ENCODE peak calls at places on chromosomes 11 and 22, in ten cellular contexts. M is PC-9; P is tibial nerve; V is upper lobe of right lung; J is prostate gland; N is brain microvascular endothelial cell; C is CD8-positive, alpha-beta T cell; W is heart right ventricle; R is cardiac muscle cell; O is ovary. Y is an unnamed sample.

GRCh38 chr11:8777907-8778767 is 95.5 kb downstream of the RPL27A start:
- DNase-seq in V (no peak), C (no peak), P (no peak), R (no peak), J (no peak), N (no peak), M (no peak), O (peak; percentile 78), W (peak; percentile 62), Y (no peak)

GRCh38 chr11:76604652-76605241 is 65.8 kb downstream of the LRRC32 start:
- DNase-seq in R (no peak), M (no peak), J (no peak), V (no peak), O (peak; percentile 82), N (no peak), C (no peak), W (peak; percentile 68), P (no peak), Y (peak; percentile 35)

GRCh38 chr11:2790581-2790925 is 90.8 kb upstream of the KCNQ1OT1 start:
- DNase-seq in N (no peak), O (peak; percentile 16), R (no peak), J (no peak), M (no peak), P (no peak), V (peak; percentile 50), W (no peak), C (no peak), Y (no peak)

GRCh38 chr11:100403817-100404216 is 283.3 kb upstream of the ARHGAP42 start:
- DNase-seq in N (peak; percentile 59), C (no peak), J (no peak), R (peak; percentile 42), W (no peak), P (no peak), O (no peak), M (no peak), V (no peak), Y (no peak)

GRCh38 chr22:38549106-38549884 is 20.7 kb downstream of the DMC1 start:
- DNase-seq in R (no peak), P (no peak), V (no peak), N (no peak), M (peak; percentile 61), J (peak; percentile 11), C (no peak), O (no peak), W (no peak), Y (no peak)

GRCh38 chr11:129946256-129946655 is 50.9 kb upstream of the NFRKB start:
- DNase-seq in R (no peak), M (no peak), N (no peak), V (no peak), J (no peak), W (no peak), P (no peak), C (no peak), O (no peak), Y (no peak)

GRCh38 chr22:17596226-17596625 is 32.3 kb downstream of the ATP6V1E1 start:
- DNase-seq in W (no peak), P (no peak), O (no peak), J (no peak), V (peak; percentile 40), C (no peak), R (no peak), M (no peak), N (no peak), Y (no peak)

GRCh38 chr11:114846040-114846791 is 167.9 kb downstream of the NXPE2 start:
- DNase-seq in V (no peak), P (no peak), R (no peak), M (no peak), N (no peak), O (no peak), C (no peak), W (peak; percentile 56), J (no peak), Y (peak; percentile 15)

GRCh38 chr11:28673687-28674431 is 565.7 kb downstream of the METTL15 start:
- DNase-seq in N (no peak), M (peak; percentile 46), O (no peak), W (no peak), V (no peak), C (no peak), P (no peak), J (no peak), R (no peak), Y (no peak)

GRCh38 chr11:48078661-48079060 is 98.3 kb downstream of the PTPRJ start:
- DNase-seq in R (no peak), N (no peak), P (no peak), M (no peak), J (no peak), O (no peak), V (no peak), W (no peak), C (no peak), Y (no peak)
- H3K27ac ChIP-seq in R (no peak overlapping the region), N (no peak overlapping the region), P (no peak overlapping the region), M (no peak overlapping the region), J (no peak overlapping the region), O (no peak overlapping the region), V (no peak overlapping the region), W (no peak overlapping the region), C (no peak overlapping the region), Y (no peak overlapping the region)

GRCh38 chr11:69463181-69463891 is 18.1 kb upstream of the LINC01488 start:
- DNase-seq in M (no peak), R (no peak), C (no peak), N (peak; percentile 65), J (no peak), P (no peak), V (no peak), O (no peak), W (peak; percentile 57), Y (no peak)
- H3K27ac ChIP-seq in M (no peak overlapping the region), R (no peak overlapping the region), C (no peak overlapping the region), N (no peak overlapping the region), J (no peak overlapping the region), P (peak overlapping the region; percentile 76), V (no peak overlapping the region), O (no peak overlapping the region), W (peak overlapping the region; percentile 18), Y (no peak overlapping the region)

GRCh38 chr11:27353593-27354358 is 9.2 kb downstream of the CCDC34 start:
- DNase-seq in W (no peak), R (no peak), V (no peak), O (no peak), M (no peak), P (no peak), J (no peak), N (no peak), C (no peak), Y (no peak)

GRCh38 chr11:27355575-27356104 is 7.4 kb downstream of the CCDC34 start:
- DNase-seq in V (no peak), M (no peak), C (no peak), W (no peak), P (no peak), J (no peak), N (no peak), R (no peak), O (no peak), Y (no peak)

GRCh38 chr11:27356624-27357222 is 6.3 kb downstream of the CCDC34 start:
- DNase-seq in J (no peak), R (no peak), N (no peak), V (no peak), M (no peak), W (no peak), C (no peak), O (no peak), P (no peak), Y (no peak)

GRCh38 chr11:27352781-27353180 is 10.2 kb downstream of the CCDC34 start:
- DNase-seq in W (no peak), V (no peak), M (no peak), R (no peak), C (no peak), N (no peak), P (no peak), J (no peak), O (no peak), Y (no peak)

DNA sequence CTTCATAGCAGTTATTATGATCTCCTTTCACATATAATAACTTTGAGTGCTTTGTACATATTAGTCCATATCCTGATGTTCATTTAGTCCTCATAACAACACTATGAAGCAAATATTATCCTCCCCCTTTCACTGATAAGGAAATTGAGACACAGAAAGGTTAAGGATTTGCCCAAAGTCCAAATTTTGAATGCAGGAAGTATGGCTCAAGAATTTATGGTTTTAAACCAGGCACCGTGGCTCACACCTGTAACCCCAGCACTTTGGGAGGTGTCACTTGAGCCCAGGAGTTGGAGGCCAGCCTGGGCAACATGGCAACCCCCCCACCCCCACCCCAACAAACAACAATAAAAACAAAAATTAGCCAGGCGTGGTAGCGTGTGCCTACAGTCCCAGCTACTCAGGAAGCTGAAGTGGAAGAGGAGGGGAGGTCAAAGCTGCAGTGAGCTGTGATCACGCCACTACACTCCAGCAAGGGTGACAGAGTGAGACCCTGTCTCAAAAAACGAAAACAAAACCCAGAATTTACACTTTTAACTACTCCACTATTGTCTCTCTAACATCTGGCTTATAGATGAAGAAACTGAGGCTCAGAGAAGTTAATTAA is 8.6 kb downstream of the CCDC34 start:
- DNase-seq in N (no peak), C (no peak), M (no peak), R (no peak), V (no peak), P (no peak), O (no peak), W (no peak), J (no peak), Y (no peak)
- H3K27ac ChIP-seq in N (no peak overlapping the region), C (no peak overlapping the region), M (no peak overlapping the region), R (peak overlapping the region; percentile 64), V (no peak overlapping the region), P (no peak overlapping the region), O (no peak overlapping the region), W (no peak overlapping the region), J (no peak overlapping the region), Y (no peak overlapping the region)

GRCh38 chr22:36360011-36360410 is 27.8 kb downstream of the MYH9 start:
- DNase-seq in N (no peak), C (no peak), R (no peak), P (no peak), V (no peak), W (no peak), O (no peak), J (no peak), M (no peak), Y (no peak)
- H3K27ac ChIP-seq in N (peak overlapping the region; percentile 29), C (no peak overlapping the region), R (peak overlapping the region; percentile 92), P (no peak overlapping the region), V (no peak overlapping the region), W (no peak overlapping the region), O (no peak overlapping the region), J (peak overlapping the region; percentile 96), M (no peak overlapping the region), Y (no peak overlapping the region)

DNA sequence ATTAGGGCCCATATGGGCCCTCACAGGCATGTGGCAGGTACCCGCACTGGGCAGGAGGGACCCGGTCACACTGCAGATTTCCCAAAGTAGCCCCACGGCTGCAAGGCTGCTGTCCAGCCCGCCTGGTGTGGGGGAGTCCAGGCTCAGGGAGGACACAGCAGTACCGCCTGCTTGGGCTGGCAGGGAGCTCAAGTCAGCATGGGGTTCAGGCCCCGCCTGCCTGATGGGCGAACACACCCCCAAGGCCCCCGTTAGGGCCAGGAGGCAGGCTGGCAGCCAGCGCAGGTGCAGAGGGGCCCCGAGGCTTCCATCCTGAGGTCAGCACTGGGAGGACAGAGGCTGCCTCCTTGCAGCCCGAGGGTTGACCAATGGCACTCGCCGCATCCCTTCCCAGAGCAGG is 5.5 kb downstream of the ZDHHC8 start:
- DNase-seq in C (no peak), O (no peak), N (no peak), P (no peak), V (no peak), M (no peak), J (no peak), W (no peak), R (no peak), Y (no peak)
- H3K27ac ChIP-seq in C (no peak overlapping the region), O (no peak overlapping the region), N (no peak overlapping the region), P (peak overlapping the region; percentile 85), V (no peak overlapping the region), M (no peak overlapping the region), J (no peak overlapping the region), W (peak overlapping the region; percentile 7), R (peak overlapping the region; percentile 85), Y (no peak overlapping the region)